ENCODE peak calls at places on chromosomes 16 and 17, in eight cellular contexts. N is H9, M is mesendoderm, W is heart left ventricle, V is A549, U is mammary epithelial cell, L is heart right ventricle, B is RWPE1. X is an unnamed sample.
A peak's percentile ranks its signal among the peaks of the same experiment; 100 is the strongest.

GRCh38 chr17:3923466-3924190 is 7.4 kb upstream of the P2RX1 start:
- DNase-seq in V (no peak), B (no peak), W (no peak), N (no peak), M (no peak), U (no peak), L (no peak), X (no peak)

GRCh38 chr16:66426112-66427035 is 721 bp upstream of the BEAN1 start:
- DNase-seq in W (no peak), N (no peak), M (no peak), U (no peak), V (no peak), L (no peak), B (no peak), X (no peak)

GRCh38 chr16:85010931-85011845 is at the start of gene ZDHHC7:
- DNase-seq in V (peak; percentile 85), U (peak; percentile 77), M (peak; percentile 87), W (peak; percentile 91), B (peak; percentile 80), L (peak; percentile 88), N (peak; percentile 84), X (no peak)

GRCh38 chr16:57679768-57680167 is 11.7 kb downstream of the ADGRG3 start:
- DNase-seq in U (no peak), W (no peak), M (peak; percentile 39), V (no peak), N (peak; percentile 65), B (no peak), L (no peak), X (no peak)

GRCh38 chr17:9004961-9005285 is 16.4 kb upstream of the NTN1 start:
- DNase-seq in M (no peak), U (no peak), W (no peak), L (no peak), B (no peak), N (no peak), V (no peak), X (no peak)

GRCh38 chr16:68590201-68590994 is 51.3 kb downstream of the ZFP90 start:
- DNase-seq in V (peak; percentile 71), N (peak; percentile 93), U (peak; percentile 69), M (peak; percentile 85), B (peak; percentile 75), L (no peak), W (peak; percentile 26), X (no peak)

GRCh38 chr17:38705803-38706624 is 941 bp downstream of the MLLT6 start:
- DNase-seq in V (peak; percentile 56), M (peak; percentile 79), W (peak; percentile 77), L (peak; percentile 83), U (peak; percentile 40), N (peak; percentile 80), B (peak; percentile 59), X (no peak)

GRCh38 chr16:88770459-88771293 is 14.3 kb downstream of the PIEZO1 start:
- DNase-seq in M (peak; percentile 92), L (peak; percentile 70), W (peak; percentile 74), N (peak; percentile 92), B (peak; percentile 83), V (peak; percentile 45), U (peak; percentile 79), X (no peak)

GRCh38 chr16:14180431-14181059 is 109.4 kb downstream of the MRTFB start:
- DNase-seq in B (no peak), V (peak; percentile 19), U (peak; percentile 3), N (peak; percentile 49), M (peak; percentile 53), L (no peak), W (peak; percentile 25), X (no peak)

GRCh38 chr17:45131616-45132301 is 556 bp downstream of the PLCD3 start:
- DNase-seq in V (peak; percentile 61), M (peak; percentile 68), W (peak; percentile 64), B (no peak), N (peak; percentile 85), L (peak; percentile 53), U (peak; percentile 51), X (no peak)

GRCh38 chr17:6948562-6948961 is 47.3 kb upstream of the ALOX12 start:
- DNase-seq in U (no peak), V (no peak), M (no peak), B (no peak), L (peak; percentile 13), W (no peak), N (no peak), X (no peak)

GRCh38 chr17:40450175-40450574 is 6.9 kb downstream of the IGFBP4 start:
- DNase-seq in V (peak; percentile 87), U (peak; percentile 39), W (no peak), N (peak; percentile 79), M (peak; percentile 80), L (no peak), B (peak; percentile 37), X (no peak)

GRCh38 chr17:45332989-45333701 is 16.3 kb upstream of the MAP3K14 start:
- DNase-seq in U (no peak), W (no peak), V (no peak), L (no peak), N (peak; percentile 40), M (peak; percentile 27), B (no peak), X (no peak)

GRCh38 chr17:38598536-38598935 is 7.2 kb downstream of the SRCIN1 start:
- DNase-seq in N (peak; percentile 99), B (peak; percentile 51), L (no peak), W (no peak), M (peak; percentile 98), U (peak; percentile 84), V (peak; percentile 89), X (peak; percentile 66)

GRCh38 chr17:72119963-72120877 is 600 bp upstream of the SOX9 start:
- DNase-seq in V (no peak), N (peak; percentile 76), L (peak; percentile 19), M (peak; percentile 82), B (peak; percentile 63), U (peak; percentile 77), W (peak; percentile 41), X (no peak)

GRCh38 chr17:68498479-68499326 is 13.5 kb upstream of the PRKAR1A start:
- DNase-seq in V (no peak), W (peak; percentile 72), N (no peak), B (no peak), M (no peak), L (peak; percentile 57), U (no peak), X (no peak)
- H3K27ac ChIP-seq in V (no peak overlapping the region), W (peak overlapping the region; percentile 74), N (no peak overlapping the region), B (no peak overlapping the region), M (no peak overlapping the region), L (peak overlapping the region; percentile 67), U (no peak overlapping the region), X (no peak overlapping the region)

GRCh38 chr17:78239489-78239931 is 8.1 kb downstream of the TMEM235 start:
- DNase-seq in B (no peak), W (no peak), N (peak; percentile 38), V (no peak), L (no peak), U (no peak), M (no peak), X (no peak)

GRCh38 chr17:78240012-78240655 is 8.7 kb downstream of the TMEM235 start:
- DNase-seq in W (no peak), V (no peak), L (no peak), M (no peak), B (no peak), N (peak; percentile 33), U (no peak), X (no peak)

GRCh38 chr17:78241277-78242023 is 10.0 kb downstream of the TMEM235 start:
- DNase-seq in B (peak; percentile 45), U (peak; percentile 24), N (peak; percentile 83), V (peak; percentile 93), L (no peak), W (no peak), M (peak; percentile 90), X (no peak)

GRCh38 chr17:78240839-78241238 is 9.4 kb downstream of the TMEM235 start:
- DNase-seq in B (no peak), W (no peak), L (no peak), M (no peak), V (no peak), U (no peak), N (no peak), X (no peak)

GRCh38 chr17:78242024-78242742 is 10.8 kb downstream of the TMEM235 start:
- DNase-seq in M (no peak), L (no peak), U (no peak), B (no peak), N (no peak), W (no peak), V (no peak), X (no peak)
- H3K27ac ChIP-seq in M (no peak overlapping the region), L (no peak overlapping the region), U (no peak overlapping the region), B (no peak overlapping the region), N (no peak overlapping the region), W (no peak overlapping the region), V (no peak overlapping the region), X (no peak overlapping the region)

DNA sequence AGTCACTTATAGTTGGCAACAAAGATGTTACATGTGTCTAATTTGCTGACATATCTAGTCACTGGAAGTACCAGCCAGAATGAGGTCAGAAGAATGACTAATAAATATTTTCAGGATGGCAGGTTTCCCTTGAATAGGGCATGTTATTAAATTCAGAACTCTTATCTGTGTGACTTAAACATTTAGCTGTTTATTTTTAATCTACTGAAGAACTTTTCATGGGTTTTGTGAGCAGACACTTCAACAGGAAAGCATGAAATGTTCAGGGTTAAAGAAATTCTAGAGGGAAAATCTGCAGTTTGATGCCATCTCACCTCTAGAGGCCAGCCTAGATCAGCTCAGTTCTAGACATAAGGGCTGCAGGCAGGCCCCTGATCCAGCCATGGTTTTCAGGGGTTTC is 13.2 kb downstream of the JPT2 start:
- DNase-seq in U (peak; percentile 75), V (peak; percentile 52), L (no peak), M (no peak), N (no peak), B (peak; percentile 29), W (no peak), X (no peak)
- H3K27ac ChIP-seq in U (peak overlapping the region; percentile 97), V (peak overlapping the region; percentile 85), L (peak overlapping the region; percentile 74), M (no peak overlapping the region), N (no peak overlapping the region), B (peak overlapping the region; percentile 96), W (peak overlapping the region; percentile 33), X (no peak overlapping the region)

DNA sequence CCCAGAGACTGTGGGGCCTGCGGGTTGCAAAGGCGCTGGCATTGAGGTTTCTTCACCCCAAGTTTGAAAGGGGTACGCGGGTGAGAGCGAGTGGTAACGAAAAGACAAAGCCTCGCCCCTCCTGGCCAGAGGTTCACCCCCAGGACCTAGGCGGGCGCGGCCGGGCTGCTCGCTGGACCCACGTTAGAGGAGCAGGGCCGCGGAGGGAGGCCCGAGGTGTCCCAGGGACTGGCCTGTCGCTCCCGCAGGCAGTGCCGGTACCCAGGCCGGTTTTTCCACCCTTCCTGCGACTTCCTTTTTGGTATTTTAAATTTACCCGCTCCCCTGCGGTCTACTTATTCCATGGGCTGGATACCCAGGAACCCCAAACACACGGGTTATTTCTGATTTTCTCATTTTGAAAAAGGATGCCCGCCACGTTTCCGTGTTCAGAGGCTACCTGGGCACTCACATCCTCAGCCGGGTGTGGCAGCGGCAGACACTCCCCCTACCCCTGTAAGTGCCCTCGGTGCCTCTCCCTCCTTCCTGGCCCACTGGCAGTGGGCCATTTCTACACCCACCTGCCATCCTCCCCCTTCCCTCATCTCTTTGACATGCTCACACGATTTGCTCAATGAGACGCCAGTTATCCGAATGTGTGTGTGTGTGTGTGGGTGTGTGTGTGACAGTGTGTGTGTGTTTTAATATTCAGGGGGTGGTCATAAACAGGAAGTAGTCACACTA is 1.6 kb upstream of the FOXL1 start:
- DNase-seq in U (peak; percentile 38), M (peak; percentile 11), L (no peak), W (no peak), V (no peak), B (no peak), N (no peak), X (no peak)
- H3K27ac ChIP-seq in U (peak overlapping the region; percentile 68), M (no peak overlapping the region), L (peak overlapping the region; percentile 73), W (peak overlapping the region; percentile 79), V (peak overlapping the region; percentile 71), B (peak overlapping the region; percentile 91), N (no peak overlapping the region), X (no peak overlapping the region)